ENCODE peak calls at places on chromosomes 7 and 10, in eight cellular contexts. Y, Z, I, V, O, N, B and T are unnamed samples.

GRCh38 chr7:2126621-2127020 is 106.1 kb downstream of the MAD1L1 start:
- DNase-seq in Y (no peak), Z (no peak), I (no peak), V (no peak), O (no peak), N (no peak), B (no peak), T (no peak)

GRCh38 chr7:37558320-37558719 is 109.7 kb upstream of the ELMO1 start:
- DNase-seq in Y (no peak), Z (no peak), I (no peak), V (no peak), O (peak), N (no peak), B (no peak), T (no peak)

GRCh38 chr10:79192677-79193003 is 123.9 kb downstream of the ZMIZ1 start:
- DNase-seq in Y (peak), Z (no peak), I (peak), V (no peak), O (no peak), N (no peak), B (peak), T (peak)

GRCh38 chr10:79483948-79484347 is 28.4 kb upstream of the EIF5AL1 start:
- DNase-seq in Y (no peak), Z (no peak), I (peak), V (no peak), O (no peak), N (peak), B (peak), T (no peak)

GRCh38 chr7:87858427-87859100 is 17.6 kb downstream of the SLC25A40 start:
- DNase-seq in Y (no peak), Z (no peak), I (no peak), V (no peak), O (no peak), N (no peak), B (no peak), T (no peak)

GRCh38 chr7:74233655-74234280 is 20.4 kb downstream of the RFC2 start:
- DNase-seq in Y (no peak), Z (no peak), I (no peak), V (no peak), O (no peak), N (no peak), B (peak), T (no peak)

GRCh38 chr10:97701438-97702064 is 12.0 kb upstream of the MARVELD1 start:
- DNase-seq in Y (peak), Z (no peak), I (no peak), V (peak), O (peak), N (peak), B (peak), T (peak)

GRCh38 chr7:2922866-2923265 is 78.8 kb upstream of the GNA12 start:
- DNase-seq in Y (no peak), Z (no peak), I (no peak), V (no peak), O (no peak), N (no peak), B (no peak), T (no peak)

GRCh38 chr10:103140469-103140868 is 52.6 kb downstream of the NT5C2 start:
- DNase-seq in Y (peak), Z (no peak), I (no peak), V (no peak), O (no peak), N (no peak), B (no peak), T (no peak)

GRCh38 chr10:124000792-124001201 is 92.6 kb downstream of the CHST15 start:
- DNase-seq in Y (no peak), Z (no peak), I (no peak), V (no peak), O (no peak), N (no peak), B (no peak), T (peak)

GRCh38 chr10:35329520-35329919 is 6.8 kb upstream of the CCNY start:
- DNase-seq in Y (no peak), Z (no peak), I (no peak), V (no peak), O (no peak), N (peak), B (no peak), T (no peak)

GRCh38 chr10:50557130-50557682 is 66.5 kb downstream of the SGMS1 start:
- DNase-seq in Y (no peak), Z (no peak), I (no peak), V (no peak), O (no peak), N (no peak), B (no peak), T (no peak)

GRCh38 chr7:27746978-27747377 is 7.0 kb downstream of the TAX1BP1 start:
- DNase-seq in Y (no peak), Z (no peak), I (no peak), V (no peak), O (no peak), N (no peak), B (peak), T (peak)

GRCh38 chr7:95511716-95512260 is 26.0 kb downstream of the ASB4 start:
- DNase-seq in Y (peak), Z (peak), I (peak), V (peak), O (peak), N (peak), B (peak), T (peak)

GRCh38 chr10:112838784-112839481 is 111.1 kb upstream of the TCF7L2 start:
- DNase-seq in Y (no peak), Z (no peak), I (no peak), V (no peak), O (no peak), N (peak), B (no peak), T (no peak)

GRCh38 chr10:100847440-100847839 is 65.3 kb upstream of the SLF2 start:
- DNase-seq in Y (no peak), Z (no peak), I (no peak), V (no peak), O (peak), N (no peak), B (peak), T (peak)

GRCh38 chr10:118753331-118753730 is 1.4 kb downstream of the CACUL1 start:
- DNase-seq in Y (no peak), Z (no peak), I (no peak), V (no peak), O (no peak), N (no peak), B (peak), T (peak)

GRCh38 chr10:87660484-87661133 is 931 bp downstream of the PAPSS2 start:
- DNase-seq in Y (peak), Z (peak), I (peak), V (no peak), O (peak), N (no peak), B (peak), T (no peak)

GRCh38 chr7:32275216-32275979 is 205.2 kb upstream of the PDE1C start:
- DNase-seq in Y (no peak), Z (no peak), I (no peak), V (no peak), O (no peak), N (no peak), B (no peak), T (peak)

GRCh38 chr7:56009695-56010094 is 41.5 kb downstream of the PSPH start:
- DNase-seq in Y (no peak), Z (no peak), I (no peak), V (peak), O (no peak), N (no peak), B (no peak), T (no peak)

GRCh38 chr10:490256-490655 is 199.2 kb downstream of the DIP2C start:
- DNase-seq in Y (no peak), Z (peak), I (peak), V (no peak), O (no peak), N (no peak), B (peak), T (no peak)

GRCh38 chr10:22333667-22334282 is 11.5 kb upstream of the SPAG6 start:
- DNase-seq in Y (no peak), Z (no peak), I (no peak), V (no peak), O (no peak), N (no peak), B (no peak), T (no peak)

GRCh38 chr10:44467090-44467489 is 82.2 kb upstream of the CXCL12 start:
- DNase-seq in Y (no peak), Z (no peak), I (no peak), V (no peak), O (no peak), N (no peak), B (no peak), T (no peak)

GRCh38 chr10:97713351-97713827 is at the start of gene MARVELD1:
- DNase-seq in Y (peak), Z (peak), I (peak), V (peak), O (peak), N (peak), B (peak), T (peak)

GRCh38 chr7:92904292-92905131 is 68.1 kb upstream of the CDK6 start:
- DNase-seq in Y (peak), Z (no peak), I (no peak), V (no peak), O (peak), N (no peak), B (peak), T (peak)

GRCh38 chr7:53383131-53383530 is 347.7 kb downstream of the POM121L12 start:
- DNase-seq in Y (no peak), Z (no peak), I (no peak), V (no peak), O (no peak), N (no peak), B (no peak), T (peak)

GRCh38 chr7:148856035-148856881 is 27.8 kb downstream of the EZH2 start:
- DNase-seq in Y (no peak), Z (no peak), I (peak), V (peak), O (peak), N (no peak), B (peak), T (peak)

GRCh38 chr7:107201795-107202450 is 33.1 kb downstream of the HBP1 start:
- DNase-seq in Y (peak), Z (no peak), I (peak), V (peak), O (peak), N (peak), B (peak), T (peak)

GRCh38 chr10:314871-315270 is 179.6 kb downstream of the ZMYND11 start:
- DNase-seq in Y (no peak), Z (no peak), I (no peak), V (no peak), O (no peak), N (no peak), B (peak), T (no peak)

GRCh38 chr7:46454796-46455195 is 533.7 kb upstream of the IGFBP3 start:
- DNase-seq in Y (no peak), Z (no peak), I (no peak), V (no peak), O (no peak), N (no peak), B (peak), T (no peak)

GRCh38 chr10:130990536-130990935 is 321.0 kb downstream of the TCERG1L start:
- DNase-seq in Y (no peak), Z (no peak), I (no peak), V (peak), O (no peak), N (no peak), B (no peak), T (no peak)

GRCh38 chr7:84712326-84712725 is 474.5 kb downstream of the SEMA3D start:
- DNase-seq in Y (no peak), Z (no peak), I (no peak), V (no peak), O (no peak), N (no peak), B (peak), T (no peak)

GRCh38 chr7:13834328-13834761 is 155.1 kb downstream of the ETV1 start:
- DNase-seq in Y (no peak), Z (no peak), I (no peak), V (no peak), O (no peak), N (no peak), B (no peak), T (no peak)

GRCh38 chr10:54833029-54833428 is 32.0 kb upstream of the PCDH15 start:
- DNase-seq in Y (no peak), Z (no peak), I (no peak), V (no peak), O (no peak), N (no peak), B (no peak), T (no peak)

GRCh38 chr7:99301496-99301895 is 24.2 kb upstream of the ARPC1A start:
- DNase-seq in Y (no peak), Z (no peak), I (no peak), V (no peak), O (no peak), N (no peak), B (no peak), T (no peak)

GRCh38 chr10:24722131-24722675 is 1.5 kb downstream of the ARHGAP21 start:
- DNase-seq in Y (no peak), Z (no peak), I (no peak), V (no peak), O (peak), N (no peak), B (peak), T (no peak)
- H3K27ac ChIP-seq in Y (peak), Z (peak), I (peak), V (peak), O (peak), N (no peak), B (peak), T (peak)

GRCh38 chr7:24152356-24152755 is 131.6 kb upstream of the NPY start:
- DNase-seq in Y (no peak), Z (no peak), I (no peak), V (no peak), O (no peak), N (no peak), B (no peak), T (peak)
- H3K27ac ChIP-seq in Y (no peak), Z (no peak), I (no peak), V (no peak), O (no peak), N (no peak), B (no peak), T (no peak)

GRCh38 chr10:132469197-132469942 is 68.2 kb upstream of the INPP5A start:
- DNase-seq in Y (no peak), Z (peak), I (no peak), V (no peak), O (no peak), N (no peak), B (no peak), T (no peak)
- H3K27ac ChIP-seq in Y (no peak), Z (peak), I (no peak), V (no peak), O (no peak), N (no peak), B (no peak), T (no peak)

DNA sequence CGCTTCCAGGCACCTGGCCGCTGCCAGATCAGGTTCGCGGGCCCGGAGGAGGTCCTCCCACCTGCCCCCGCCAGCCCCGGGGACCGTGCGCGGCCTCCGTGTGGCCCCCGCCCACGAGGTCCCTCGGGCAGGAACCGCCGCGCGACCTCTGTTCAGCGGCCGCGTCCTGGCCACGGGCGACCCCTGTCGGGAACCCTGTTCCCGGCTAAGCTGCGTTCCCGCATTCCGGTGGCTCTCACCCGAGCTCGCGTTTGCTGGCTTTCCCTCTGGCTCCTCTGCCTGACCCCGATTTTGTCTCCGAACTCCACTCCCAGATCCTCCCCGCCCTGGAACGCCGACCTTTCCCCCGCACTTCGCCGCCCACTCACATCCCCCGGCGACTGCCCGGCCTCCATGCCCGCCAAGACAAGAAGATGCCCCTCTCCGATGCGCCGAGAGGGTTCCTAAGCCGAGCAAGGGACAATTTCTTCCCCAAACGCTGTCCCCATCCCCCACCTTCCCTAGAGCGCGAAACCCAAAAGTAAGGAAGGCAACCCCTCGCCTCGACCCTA is 2.3 kb downstream of the SFMBT2 start:
- DNase-seq in Y (no peak), Z (peak), I (peak), V (peak), O (peak), N (peak), B (peak), T (peak)
- H3K27ac ChIP-seq in Y (no peak), Z (peak), I (peak), V (peak), O (peak), N (no peak), B (no peak), T (peak)

GRCh38 chr10:132532784-132533560 is 4.6 kb upstream of the INPP5A start:
- DNase-seq in Y (peak), Z (no peak), I (no peak), V (no peak), O (peak), N (no peak), B (peak), T (peak)

GRCh38 chr10:132534348-132535064 is 3.1 kb upstream of the INPP5A start:
- DNase-seq in Y (no peak), Z (no peak), I (no peak), V (no peak), O (no peak), N (no peak), B (no peak), T (no peak)

GRCh38 chr10:132535065-132535651 is 2.4 kb upstream of the INPP5A start:
- DNase-seq in Y (no peak), Z (no peak), I (no peak), V (no peak), O (no peak), N (no peak), B (no peak), T (no peak)

GRCh38 chr10:132533571-132534260 is 3.9 kb upstream of the INPP5A start:
- DNase-seq in Y (peak), Z (no peak), I (no peak), V (no peak), O (no peak), N (no peak), B (no peak), T (no peak)

DNA sequence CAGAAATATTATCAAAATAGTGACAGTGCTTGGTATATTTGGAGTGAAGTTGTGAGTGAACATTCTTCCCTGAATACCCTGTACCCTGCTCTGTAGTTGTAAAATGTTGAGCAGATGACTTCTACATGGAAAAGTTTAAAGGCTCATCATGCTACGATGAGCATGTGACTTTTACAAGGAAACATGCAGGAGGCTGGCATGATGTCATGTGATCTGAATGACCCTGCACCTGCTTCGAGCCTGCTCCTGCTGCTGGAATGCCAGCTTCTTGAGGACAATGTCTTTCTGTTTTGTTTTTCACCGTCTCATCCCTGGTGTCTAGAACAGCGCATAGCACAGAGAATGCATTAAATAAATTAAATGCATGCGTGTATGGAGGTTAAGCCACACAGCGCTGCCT is 5.4 kb upstream of the INPP5A start:
- DNase-seq in Y (peak), Z (no peak), I (no peak), V (no peak), O (no peak), N (no peak), B (no peak), T (no peak)
- H3K27ac ChIP-seq in Y (peak), Z (no peak), I (no peak), V (no peak), O (no peak), N (no peak), B (no peak), T (peak)

GRCh38 chr10:70887804-70888800 is at the start of gene PCBD1:
- DNase-seq in Y (peak), Z (peak), I (peak), V (peak), O (peak), N (peak), B (peak), T (peak)
- H3K27ac ChIP-seq in Y (peak), Z (peak), I (peak), V (peak), O (peak), N (no peak), B (peak), T (peak)

DNA sequence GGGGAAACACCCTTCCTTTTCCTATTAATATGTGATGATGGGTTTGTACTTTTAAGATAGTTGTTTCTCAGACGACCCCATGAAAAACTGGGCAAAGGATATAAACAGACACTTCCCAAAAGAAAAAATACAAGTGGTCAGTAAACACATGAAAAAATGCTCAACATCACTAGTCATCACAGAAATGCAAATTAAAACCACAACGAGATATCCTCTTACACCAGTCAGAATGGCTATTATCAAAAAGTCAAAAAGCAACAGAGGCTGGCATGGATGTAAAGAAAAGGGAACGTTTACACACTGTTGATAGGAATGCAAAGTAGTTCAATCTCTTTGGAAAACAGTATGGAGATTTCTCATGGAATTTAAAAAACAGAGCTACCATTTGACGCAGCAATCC is 111.4 kb upstream of the ZEB1 start:
- DNase-seq in Y (no peak), Z (no peak), I (no peak), V (no peak), O (no peak), N (no peak), B (peak), T (no peak)
- H3K27ac ChIP-seq in Y (no peak), Z (no peak), I (no peak), V (no peak), O (no peak), N (no peak), B (no peak), T (no peak)

GRCh38 chr10:3811331-3811870 is 26.4 kb upstream of the KLF6 start:
- DNase-seq in Y (no peak), Z (no peak), I (no peak), V (no peak), O (no peak), N (no peak), B (peak), T (peak)
- H3K27ac ChIP-seq in Y (peak), Z (no peak), I (peak), V (peak), O (peak), N (no peak), B (peak), T (peak)

GRCh38 chr7:102111063-102111757 is 175.5 kb upstream of the SH2B2 start:
- DNase-seq in Y (no peak), Z (no peak), I (no peak), V (peak), O (no peak), N (no peak), B (no peak), T (no peak)
- H3K27ac ChIP-seq in Y (no peak), Z (no peak), I (no peak), V (peak), O (no peak), N (peak), B (no peak), T (no peak)